ENCODE peak calls at places on chromosome 5, in eight cellular contexts. A, O, R, Z, C, I, N and U are unnamed samples. For H3K27me3, the result is how much of the 10 kb centered on the place peaks cover.

GRCh38 chr5:179268966-179269693 is 76.1 kb downstream of the ADAMTS2 start:
- DNase-seq in A (peak), I (peak), C (no peak), R (no peak), Z (peak), N (no peak), O (no peak), U (no peak)

GRCh38 chr5:164341056-164341619 is 835.7 kb downstream of the MAT2B start:
- DNase-seq in R (no peak), O (no peak), I (no peak), N (no peak), A (no peak), C (no peak), Z (no peak), U (no peak)

GRCh38 chr5:75016896-75017295 is 35.5 kb downstream of the GCNT4 start:
- DNase-seq in N (no peak), I (no peak), O (no peak), R (no peak), A (no peak), Z (no peak), C (no peak), U (no peak)

GRCh38 chr5:42919600-42919999 is 107.9 kb upstream of the SELENOP start:
- DNase-seq in O (no peak), N (no peak), A (no peak), R (no peak), C (no peak), Z (no peak), I (no peak), U (no peak)

GRCh38 chr5:33901176-33901575 is 9.4 kb upstream of the ADAMTS12 start:
- DNase-seq in Z (no peak), N (no peak), R (no peak), I (no peak), C (no peak), A (no peak), O (no peak), U (no peak)

GRCh38 chr5:149174847-149175234 is 33.5 kb downstream of the ABLIM3 start:
- DNase-seq in A (no peak), I (no peak), Z (no peak), C (no peak), R (no peak), O (peak), N (no peak), U (no peak)

GRCh38 chr5:87581661-87582060 is 168.9 kb upstream of the CCNH start:
- DNase-seq in Z (no peak), I (no peak), O (no peak), R (no peak), C (no peak), A (no peak), N (no peak), U (no peak)

GRCh38 chr5:38528162-38528703 is 28.2 kb downstream of the LIFR start:
- DNase-seq in Z (no peak), I (no peak), N (no peak), A (no peak), O (no peak), C (no peak), R (no peak), U (no peak)

GRCh38 chr5:113058269-113058668 is 81.7 kb downstream of the DCP2 start:
- DNase-seq in N (no peak), C (no peak), Z (no peak), O (no peak), I (no peak), R (no peak), A (no peak), U (no peak)

GRCh38 chr5:90297045-90297764 is 112.4 kb downstream of the CETN3 start:
- DNase-seq in C (no peak), O (no peak), A (no peak), R (peak), Z (no peak), N (no peak), I (no peak), U (no peak)

GRCh38 chr5:34869256-34869655 is 30.3 kb downstream of the TTC23L start:
- DNase-seq in C (no peak), R (no peak), O (no peak), I (no peak), N (no peak), Z (no peak), A (no peak), U (no peak)

GRCh38 chr5:13477118-13477737 is 467.3 kb downstream of the DNAH5 start:
- DNase-seq in I (no peak), O (peak), N (no peak), Z (no peak), C (no peak), R (no peak), A (no peak), U (no peak)

GRCh38 chr5:166926098-166926497 is 1365.3 kb upstream of the WWC1 start:
- DNase-seq in O (no peak), R (peak), A (no peak), I (no peak), N (no peak), Z (no peak), C (no peak), U (no peak)

GRCh38 chr5:130061746-130062145 is 157.5 kb downstream of the CHSY3 start:
- DNase-seq in Z (no peak), C (no peak), A (no peak), O (no peak), R (no peak), N (no peak), I (no peak), U (no peak)

GRCh38 chr5:40413747-40414146 is 266.0 kb upstream of the PTGER4 start:
- DNase-seq in A (no peak), N (no peak), C (no peak), Z (no peak), O (no peak), R (peak), I (no peak), U (no peak)

GRCh38 chr5:151079838-151080619 is 805 bp downstream of the TNIP1 start:
- DNase-seq in R (no peak), C (no peak), N (no peak), O (peak), A (no peak), Z (no peak), I (no peak), U (no peak)

GRCh38 chr5:65722575-65723424 is 795 bp downstream of the NLN start:
- DNase-seq in O (peak), I (peak), N (no peak), A (no peak), R (peak), Z (no peak), C (no peak), U (no peak)

DNA sequence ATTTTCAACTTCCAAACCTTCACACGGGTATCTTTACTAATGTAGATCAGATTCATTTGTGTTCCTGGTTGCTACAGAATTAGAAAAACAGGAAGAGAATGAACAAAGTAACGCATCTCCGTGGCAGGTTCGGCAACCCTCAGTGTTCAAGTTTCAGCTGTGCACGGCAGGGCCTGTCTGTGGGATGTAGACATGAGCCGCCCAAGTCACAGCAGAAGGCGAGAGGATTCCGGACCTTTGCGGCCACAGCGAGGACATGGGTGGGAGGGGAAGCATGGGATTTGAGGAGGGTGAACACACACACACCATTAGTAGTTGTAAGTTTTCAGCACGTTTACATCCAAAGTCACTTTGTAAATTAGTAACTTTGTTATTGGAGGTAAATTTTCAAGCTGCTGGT is 31.7 kb upstream of the CEP72 start:
- DNase-seq in A (no peak), Z (no peak), C (no peak), O (no peak), I (no peak), N (no peak), R (no peak), U (no peak)
- H3K27me3 ChIP-seq in A (half or more), Z (under half), C (under half), O (half or more), I (under half), N (under half), R (under half), U (under half)

GRCh38 chr5:93588586-93589347 is 5.7 kb downstream of the NR2F1 start:
- DNase-seq in Z (no peak), A (no peak), N (no peak), I (no peak), O (no peak), C (no peak), R (no peak), U (no peak)
- H3K27me3 ChIP-seq in Z (under half), A (under half), N (half or more), I (half or more), O (under half), C (under half), R (under half), U (under half)

GRCh38 chr5:181171782-181172181 is 24.4 kb downstream of the OR2V2 start:
- DNase-seq in Z (no peak), I (no peak), C (no peak), O (no peak), N (no peak), A (no peak), R (no peak), U (no peak)
- H3K27me3 ChIP-seq in Z (under half), I (half or more), C (under half), O (under half), N (half or more), A (under half), R (under half), U (under half)

GRCh38 chr5:60516688-60517087 is 183.3 kb downstream of the DEPDC1B start:
- DNase-seq in A (no peak), R (no peak), Z (peak), N (no peak), I (no peak), C (no peak), O (no peak), U (no peak)
- H3K27me3 ChIP-seq in A (under half), R (under half), Z (under half), N (under half), I (under half), C (under half), O (under half), U (under half)

GRCh38 chr5:139886213-139886612 is 90.6 kb downstream of the PSD2 start:
- DNase-seq in C (no peak), Z (no peak), R (no peak), N (no peak), A (no peak), O (no peak), I (no peak), U (no peak)
- H3K27me3 ChIP-seq in C (under half), Z (under half), R (under half), N (under half), A (under half), O (under half), I (under half), U (under half)

GRCh38 chr5:141915881-141916336 is 7.8 kb upstream of the DELE1 start:
- DNase-seq in Z (peak), C (no peak), R (no peak), I (peak), A (no peak), O (peak), N (no peak), U (no peak)

GRCh38 chr5:141913560-141913959 is 10.1 kb upstream of the DELE1 start:
- DNase-seq in O (no peak), N (no peak), C (no peak), R (no peak), I (no peak), A (no peak), Z (no peak), U (no peak)

GRCh38 chr5:141914797-141915196 is 8.9 kb upstream of the DELE1 start:
- DNase-seq in N (no peak), R (no peak), C (no peak), A (no peak), O (no peak), Z (no peak), I (no peak), U (no peak)

GRCh38 chr5:141916522-141916921 is 7.1 kb upstream of the DELE1 start:
- DNase-seq in O (no peak), I (no peak), N (no peak), R (no peak), A (no peak), Z (no peak), C (no peak), U (no peak)

GRCh38 chr5:141914154-141914743 is 9.4 kb upstream of the DELE1 start:
- DNase-seq in C (no peak), Z (peak), O (no peak), N (peak), A (no peak), R (no peak), I (peak), U (no peak)
- H3K27me3 ChIP-seq in C (under half), Z (under half), O (under half), N (under half), A (under half), R (under half), I (under half), U (under half)